ENCODE peak calls at places on chromosome 12, in four cellular contexts. J is stimulated activated CD4-positive, alpha-beta T cell treated with anti-CD3 and anti-CD28 coated beads, Interleukin-1b, Interleukin-23, amount 100 ng/mL, for 1 hour; D is activated gamma-delta T cell treated with Interleukin-2 at 50 U/mL for 16 hours; H is right atrium auricular region. B is an unnamed sample.

GRCh38 chr12:20367731-20368652 is at the start of gene PDE3A:
- DNase-seq in J (no peak), D (no peak), H (peak; percentile 81), B (no peak)

GRCh38 chr12:62861157-62861535 is 73.8 kb downstream of the PPM1H start:
- DNase-seq in J (no peak), D (no peak), H (no peak), B (no peak)

GRCh38 chr12:55060970-55061543 is 41.3 kb downstream of the NEUROD4 start:
- DNase-seq in J (no peak), D (no peak), H (no peak), B (no peak)

GRCh38 chr12:102474438-102475064 is 5.8 kb downstream of the IGF1 start:
- DNase-seq in J (no peak), D (no peak), H (no peak), B (no peak)

GRCh38 chr12:50505945-50506344 is 1.2 kb downstream of the DIP2B start:
- DNase-seq in J (no peak), D (no peak), H (no peak), B (no peak)

GRCh38 chr12:28622416-28622815 is 432.2 kb downstream of the CCDC91 start:
- DNase-seq in J (no peak), D (no peak), H (no peak), B (no peak)

GRCh38 chr12:52121848-52122838 is 42.6 kb downstream of the SMIM41 start:
- DNase-seq in J (peak; percentile 14), D (peak; percentile 54), H (no peak), B (no peak)

GRCh38 chr12:108773798-108774788 is 42.8 kb upstream of the CORO1C start:
- DNase-seq in J (no peak), D (no peak), H (peak; percentile 96), B (no peak)

GRCh38 chr12:121917950-121918678 is at the start of gene CFAP251:
- DNase-seq in J (peak; percentile 89), D (peak; percentile 97), H (peak; percentile 99), B (no peak)

GRCh38 chr12:53695148-53696138 is 19.6 kb upstream of the ATP5MC2 start:
- DNase-seq in J (no peak), D (no peak), H (no peak), B (no peak)

GRCh38 chr12:21502164-21502496 is 541 bp downstream of the GOLT1B start:
- DNase-seq in J (no peak), D (no peak), H (no peak), B (no peak)

GRCh38 chr12:26872623-26873022 is 39.6 kb upstream of the ITPR2 start:
- DNase-seq in J (no peak), D (no peak), H (no peak), B (no peak)

GRCh38 chr12:33253123-33253522 is 186.5 kb downstream of the SYT10 start:
- DNase-seq in J (no peak), D (no peak), H (no peak), B (no peak)

GRCh38 chr12:47234576-47235141 is 154.9 kb upstream of the AMIGO2 start:
- DNase-seq in J (no peak), D (no peak), H (no peak), B (no peak)

GRCh38 chr12:132506328-132506727 is 16.4 kb downstream of the FBRSL1 start:
- DNase-seq in J (no peak), D (no peak), H (no peak), B (no peak)

GRCh38 chr12:57616383-57617101 is 5.3 kb downstream of the ARHGEF25 start:
- DNase-seq in J (no peak), D (no peak), H (no peak), B (no peak)

GRCh38 chr12:122888232-122888752 is 7.6 kb downstream of the VPS37B start:
- DNase-seq in J (no peak), D (no peak), H (peak; percentile 69), B (no peak)

GRCh38 chr12:45435945-45436710 is 220.2 kb downstream of the ANO6 start:
- DNase-seq in J (no peak), D (no peak), H (no peak), B (no peak)

GRCh38 chr12:128137140-128137539 is 129.8 kb upstream of the TMEM132C start:
- DNase-seq in J (no peak), D (no peak), H (no peak), B (no peak)

GRCh38 chr12:127636881-127637280 is 630.1 kb upstream of the TMEM132C start:
- DNase-seq in J (no peak), D (no peak), H (no peak), B (no peak)

GRCh38 chr12:76037130-76038105 is 5.8 kb upstream of the PHLDA1 start:
- DNase-seq in J (no peak), D (peak; percentile 25), H (no peak), B (no peak)

GRCh38 chr12:49824416-49824815 is 3.8 kb downstream of the NCKAP5L start:
- DNase-seq in J (no peak), D (no peak), H (no peak), B (no peak)

GRCh38 chr12:41965996-41966395 is 178.7 kb downstream of the GXYLT1 start:
- DNase-seq in J (no peak), D (no peak), H (no peak), B (no peak)

GRCh38 chr12:32155911-32156585 is 49.4 kb downstream of the BICD1 start:
- DNase-seq in J (no peak), D (no peak), H (no peak), B (no peak)

GRCh38 chr12:43812042-43812441 is 5.9 kb upstream of the TWF1 start:
- DNase-seq in J (no peak), D (no peak), H (no peak), B (no peak)

GRCh38 chr12:2957816-2958431 is 1.3 kb upstream of the TEAD4 start:
- DNase-seq in J (no peak), D (no peak), H (no peak), B (no peak)

GRCh38 chr12:123122649-123123048 is 28.2 kb downstream of the PITPNM2 start:
- DNase-seq in J (no peak), D (no peak), H (no peak), B (no peak)

GRCh38 chr12:12791756-12792346 is 6.4 kb downstream of the APOLD1 start:
- DNase-seq in J (no peak), D (no peak), H (no peak), B (no peak)

GRCh38 chr12:56160894-56161667 is 2.9 kb downstream of the MYL6 start:
- DNase-seq in J (no peak), D (no peak), H (no peak), B (no peak)

GRCh38 chr12:109912790-109913189 is 12.7 kb downstream of the TCHP start:
- DNase-seq in J (no peak), D (no peak), H (no peak), B (no peak)

GRCh38 chr12:81617915-81618314 is 141.2 kb downstream of the PPFIA2 start:
- DNase-seq in J (no peak), D (no peak), H (no peak), B (no peak)

GRCh38 chr12:77032406-77032805 is 33.0 kb downstream of the E2F7 start:
- DNase-seq in J (no peak), D (no peak), H (no peak), B (no peak)

GRCh38 chr12:26318661-26319068 is 123.3 kb downstream of the SSPN start:
- DNase-seq in J (no peak), D (no peak), H (no peak), B (no peak)

B was measured in cortex of kidney.